ENCODE peak calls at places on chromosomes 4 and X, in seven cellular contexts. Z is ascending aorta, W is amniotic epithelial cell, J is keratinocyte, I is COR-L47, B is AG04450, K is activated T-cell treated with anti-CD3 and anti-CD28 coated beads for 1 hour. Y is an unnamed sample.

GRCh38 chr4:30716158-30716557 is 4.0 kb upstream of the PCDH7 start:
- DNase-seq in Z (no peak), W (peak; percentile 55), J (no peak), I (peak; percentile 13), B (no peak), K (no peak), Y (no peak)

GRCh38 chr4:176498857-176499256 is 179.1 kb downstream of the SPCS3 start:
- DNase-seq in Z (no peak), W (peak; percentile 17), J (no peak), I (no peak), B (no peak), K (no peak), Y (no peak)

GRCh38 chrX:116276191-116276700 is 105.7 kb downstream of the AGTR2 start:
- DNase-seq in Z (no peak), W (no peak), J (no peak), I (no peak), B (no peak), K (no peak), Y (peak; percentile 3)

GRCh38 chrX:51420610-51421009 is 75.8 kb downstream of the NUDT11 start:
- DNase-seq in Z (no peak), W (peak; percentile 21), J (no peak), I (peak; percentile 3), B (peak; percentile 1), K (peak; percentile 0), Y (peak; percentile 7)

GRCh38 chr4:56995525-56995924 is 16.8 kb downstream of the POLR2B start:
- DNase-seq in Z (no peak), W (peak; percentile 96), J (no peak), I (no peak), B (peak; percentile 87), K (no peak), Y (no peak)

GRCh38 chr4:1291091-1291490 is 1.4 kb downstream of the MAEA start:
- DNase-seq in Z (no peak), W (no peak), J (no peak), I (peak; percentile 3), B (no peak), K (no peak), Y (no peak)

GRCh38 chr4:143356493-143356892 is 19.8 kb downstream of the GAB1 start:
- DNase-seq in Z (no peak), W (no peak), J (no peak), I (peak; percentile 77), B (no peak), K (no peak), Y (no peak)

GRCh38 chr4:70508801-70509200 is 9.6 kb upstream of the AMTN start:
- DNase-seq in Z (no peak), W (peak; percentile 89), J (no peak), I (no peak), B (no peak), K (no peak), Y (no peak)

Y was measured in smooth muscle cell of the brain vasculature.